ENCODE peak calls at places on chromosomes 6 and 20, in six cellular contexts. One of them, this sample, is unnamed.

GRCh38 chr6:43878823-43879495 is 108.9 kb downstream of the VEGFA start:
- DNase-seq in epithelial cell of prostate: no peak
- DNase-seq in retina: peak
- DNase-seq in naive B cell: no peak
- DNase-seq in activated T-cell treated with anti-CD3 and anti-CD28 coated beads, Interleukin-2, amount 50 U/mL, for 72 hours: no peak
- DNase-seq in astrocyte of the spinal cord: no peak
- DNase-seq in this sample: no peak

GRCh38 chr6:157558487-157559200 is 177.7 kb downstream of the ZDHHC14 start:
- DNase-seq in naive B cell: no peak
- DNase-seq in activated T-cell treated with anti-CD3 and anti-CD28 coated beads, Interleukin-2, amount 50 U/mL, for 72 hours: no peak
- DNase-seq in epithelial cell of prostate: no peak
- DNase-seq in retina: no peak
- DNase-seq in astrocyte of the spinal cord: no peak
- DNase-seq in this sample: no peak

GRCh38 chr6:33737267-33738026 is 9.3 kb downstream of the IP6K3 start:
- DNase-seq in retina: no peak
- DNase-seq in activated T-cell treated with anti-CD3 and anti-CD28 coated beads, Interleukin-2, amount 50 U/mL, for 72 hours: no peak
- DNase-seq in epithelial cell of prostate: no peak
- DNase-seq in astrocyte of the spinal cord: no peak
- DNase-seq in naive B cell: no peak
- DNase-seq in this sample: no peak

GRCh38 chr20:2865630-2866029 is 7.7 kb upstream of the PTPRA start:
- DNase-seq in naive B cell: no peak
- DNase-seq in activated T-cell treated with anti-CD3 and anti-CD28 coated beads, Interleukin-2, amount 50 U/mL, for 72 hours: peak
- DNase-seq in retina: no peak
- DNase-seq in epithelial cell of prostate: no peak
- DNase-seq in astrocyte of the spinal cord: no peak
- DNase-seq in this sample: no peak

GRCh38 chr6:159831373-159831679 is 31.2 kb downstream of the PNLDC1 start:
- DNase-seq in epithelial cell of prostate: no peak
- DNase-seq in retina: no peak
- DNase-seq in activated T-cell treated with anti-CD3 and anti-CD28 coated beads, Interleukin-2, amount 50 U/mL, for 72 hours: no peak
- DNase-seq in astrocyte of the spinal cord: no peak
- DNase-seq in naive B cell: no peak
- DNase-seq in this sample: no peak

GRCh38 chr6:49849121-49849907 is 17.0 kb downstream of the CRISP1 start:
- DNase-seq in activated T-cell treated with anti-CD3 and anti-CD28 coated beads, Interleukin-2, amount 50 U/mL, for 72 hours: no peak
- DNase-seq in naive B cell: peak
- DNase-seq in astrocyte of the spinal cord: peak
- DNase-seq in retina: peak
- DNase-seq in epithelial cell of prostate: no peak
- DNase-seq in this sample: peak

GRCh38 chr6:161353208-161353613 is 79.3 kb upstream of the AGPAT4 start:
- DNase-seq in epithelial cell of prostate: no peak
- DNase-seq in naive B cell: no peak
- DNase-seq in astrocyte of the spinal cord: no peak
- DNase-seq in activated T-cell treated with anti-CD3 and anti-CD28 coated beads, Interleukin-2, amount 50 U/mL, for 72 hours: no peak
- DNase-seq in retina: no peak
- DNase-seq in this sample: no peak

GRCh38 chr20:46951840-46952497 is 57.3 kb downstream of the EYA2 start:
- DNase-seq in epithelial cell of prostate: no peak
- DNase-seq in astrocyte of the spinal cord: peak
- DNase-seq in retina: no peak
- DNase-seq in activated T-cell treated with anti-CD3 and anti-CD28 coated beads, Interleukin-2, amount 50 U/mL, for 72 hours: peak
- DNase-seq in naive B cell: no peak
- DNase-seq in this sample: no peak

GRCh38 chr20:23143098-23143497 is 57.0 kb upstream of the CD93 start:
- DNase-seq in astrocyte of the spinal cord: peak
- DNase-seq in activated T-cell treated with anti-CD3 and anti-CD28 coated beads, Interleukin-2, amount 50 U/mL, for 72 hours: peak
- DNase-seq in retina: no peak
- DNase-seq in epithelial cell of prostate: no peak
- DNase-seq in naive B cell: no peak
- DNase-seq in this sample: no peak

GRCh38 chr6:56713285-56713684 is 70.6 kb upstream of the DST start:
- DNase-seq in naive B cell: no peak
- DNase-seq in epithelial cell of prostate: no peak
- DNase-seq in astrocyte of the spinal cord: peak
- DNase-seq in activated T-cell treated with anti-CD3 and anti-CD28 coated beads, Interleukin-2, amount 50 U/mL, for 72 hours: no peak
- DNase-seq in retina: no peak
- DNase-seq in this sample: no peak

GRCh38 chr6:155377061-155377460 is 62.8 kb upstream of the TFB1M start:
- DNase-seq in retina: no peak
- DNase-seq in epithelial cell of prostate: peak
- DNase-seq in naive B cell: no peak
- DNase-seq in astrocyte of the spinal cord: peak
- DNase-seq in activated T-cell treated with anti-CD3 and anti-CD28 coated beads, Interleukin-2, amount 50 U/mL, for 72 hours: no peak
- DNase-seq in this sample: no peak

GRCh38 chr6:43608310-43608763 is 20.7 kb downstream of the GTPBP2 start:
- DNase-seq in epithelial cell of prostate: peak
- DNase-seq in retina: peak
- DNase-seq in naive B cell: peak
- DNase-seq in astrocyte of the spinal cord: peak
- DNase-seq in activated T-cell treated with anti-CD3 and anti-CD28 coated beads, Interleukin-2, amount 50 U/mL, for 72 hours: peak
- DNase-seq in this sample: no peak

GRCh38 chr6:109024368-109024767 is 70.3 kb downstream of the SESN1 start:
- DNase-seq in astrocyte of the spinal cord: no peak
- DNase-seq in naive B cell: no peak
- DNase-seq in activated T-cell treated with anti-CD3 and anti-CD28 coated beads, Interleukin-2, amount 50 U/mL, for 72 hours: no peak
- DNase-seq in epithelial cell of prostate: no peak
- DNase-seq in retina: no peak
- DNase-seq in this sample: no peak

GRCh38 chr6:160992323-160993314 is 1.1 kb downstream of the MAP3K4 start:
- DNase-seq in epithelial cell of prostate: no peak
- DNase-seq in astrocyte of the spinal cord: peak
- DNase-seq in activated T-cell treated with anti-CD3 and anti-CD28 coated beads, Interleukin-2, amount 50 U/mL, for 72 hours: peak
- DNase-seq in retina: peak
- DNase-seq in naive B cell: peak
- DNase-seq in this sample: no peak

GRCh38 chr20:59672576-59672975 is 68.2 kb downstream of the PHACTR3 start:
- DNase-seq in naive B cell: no peak
- DNase-seq in astrocyte of the spinal cord: no peak
- DNase-seq in activated T-cell treated with anti-CD3 and anti-CD28 coated beads, Interleukin-2, amount 50 U/mL, for 72 hours: no peak
- DNase-seq in epithelial cell of prostate: no peak
- DNase-seq in retina: no peak
- DNase-seq in this sample: no peak

GRCh38 chr6:169776379-169776778 is 25.0 kb downstream of the ERMARD start:
- DNase-seq in epithelial cell of prostate: no peak
- DNase-seq in astrocyte of the spinal cord: no peak
- DNase-seq in retina: no peak
- DNase-seq in naive B cell: no peak
- DNase-seq in activated T-cell treated with anti-CD3 and anti-CD28 coated beads, Interleukin-2, amount 50 U/mL, for 72 hours: no peak
- DNase-seq in this sample: no peak

GRCh38 chr6:37222125-37222967 is 35.2 kb upstream of the TBC1D22B start:
- DNase-seq in retina: peak
- DNase-seq in naive B cell: peak
- DNase-seq in activated T-cell treated with anti-CD3 and anti-CD28 coated beads, Interleukin-2, amount 50 U/mL, for 72 hours: peak
- DNase-seq in astrocyte of the spinal cord: peak
- DNase-seq in epithelial cell of prostate: peak
- DNase-seq in this sample: peak

GRCh38 chr6:48973486-48973885 is 489.6 kb downstream of the MMUT start:
- DNase-seq in activated T-cell treated with anti-CD3 and anti-CD28 coated beads, Interleukin-2, amount 50 U/mL, for 72 hours: no peak
- DNase-seq in epithelial cell of prostate: no peak
- DNase-seq in astrocyte of the spinal cord: no peak
- DNase-seq in retina: no peak
- DNase-seq in naive B cell: no peak
- DNase-seq in this sample: no peak

GRCh38 chr6:134909701-134910595 is 40.0 kb downstream of the ALDH8A1 start:
- DNase-seq in activated T-cell treated with anti-CD3 and anti-CD28 coated beads, Interleukin-2, amount 50 U/mL, for 72 hours: no peak
- DNase-seq in epithelial cell of prostate: no peak
- DNase-seq in retina: peak
- DNase-seq in astrocyte of the spinal cord: no peak
- DNase-seq in naive B cell: no peak
- DNase-seq in this sample: no peak

GRCh38 chr20:64038252-64038578 is 2.2 kb downstream of the C20orf204 start:
- DNase-seq in naive B cell: no peak
- DNase-seq in activated T-cell treated with anti-CD3 and anti-CD28 coated beads, Interleukin-2, amount 50 U/mL, for 72 hours: no peak
- DNase-seq in epithelial cell of prostate: no peak
- DNase-seq in astrocyte of the spinal cord: no peak
- DNase-seq in retina: no peak
- DNase-seq in this sample: no peak

GRCh38 chr6:3538536-3538935 is 81.7 kb upstream of the SLC22A23 start:
- DNase-seq in retina: no peak
- DNase-seq in naive B cell: no peak
- DNase-seq in epithelial cell of prostate: no peak
- DNase-seq in activated T-cell treated with anti-CD3 and anti-CD28 coated beads, Interleukin-2, amount 50 U/mL, for 72 hours: no peak
- DNase-seq in astrocyte of the spinal cord: no peak
- DNase-seq in this sample: no peak

GRCh38 chr6:126937426-126937825 is 181.0 kb upstream of the RSPO3 start:
- DNase-seq in retina: no peak
- DNase-seq in naive B cell: no peak
- DNase-seq in astrocyte of the spinal cord: no peak
- DNase-seq in epithelial cell of prostate: no peak
- DNase-seq in activated T-cell treated with anti-CD3 and anti-CD28 coated beads, Interleukin-2, amount 50 U/mL, for 72 hours: no peak
- DNase-seq in this sample: no peak